ENCODE peak calls at places on chromosomes 12 and 14, in four cellular contexts. W, I, V and R are unnamed samples.

GRCh38 chr12:12072064-12072760 is 1.5 kb downstream of the BCL2L14 start:
- DNase-seq in I (no peak), V (no peak), W (no peak), R (no peak)

GRCh38 chr14:51828017-51828797 is 32.2 kb upstream of the GNG2 start:
- DNase-seq in I (peak), V (no peak), W (peak), R (peak)

GRCh38 chr12:2341871-2342270 is 289.1 kb downstream of the CACNA1C start:
- DNase-seq in I (peak), V (no peak), W (peak), R (no peak)

GRCh38 chr14:36816481-36816880 is 154.8 kb downstream of the PAX9 start:
- DNase-seq in V (no peak), I (no peak), W (no peak), R (no peak)

GRCh38 chr12:12800406-12801180 is 12.6 kb upstream of the DDX47 start:
- DNase-seq in W (peak), I (no peak), V (no peak), R (no peak)

GRCh38 chr14:64117671-64118402 is 176.3 kb downstream of the ESR2 start:
- DNase-seq in I (no peak), W (peak), V (no peak), R (no peak)

GRCh38 chr14:72472845-72473244 is 421.1 kb downstream of the DPF3 start:
- DNase-seq in W (peak), I (no peak), V (no peak), R (no peak)

GRCh38 chr14:58639842-58640484 is 2.2 kb downstream of the DACT1 start:
- DNase-seq in I (peak), V (no peak), W (peak), R (peak)

GRCh38 chr12:94649349-94650142 is 811 bp downstream of the TMCC3 start:
- DNase-seq in I (peak), V (peak), W (peak), R (peak)

GRCh38 chr14:92368001-92368400 is 45.0 kb downstream of the SLC24A4 start:
- DNase-seq in W (no peak), I (no peak), V (no peak), R (no peak)

GRCh38 chr12:55812088-55812487 is 5.4 kb downstream of the SARNP start:
- DNase-seq in I (no peak), W (no peak), V (no peak), R (no peak)

GRCh38 chr12:78559441-78559840 is 305.1 kb upstream of the SYT1 start:
- DNase-seq in V (no peak), W (peak), I (no peak), R (no peak)

GRCh38 chr12:120117961-120118709 is 1.6 kb upstream of the RAB35 start:
- DNase-seq in I (peak), V (peak), W (peak), R (peak)

GRCh38 chr14:104734991-104735779 is 11.2 kb downstream of the ADSS1 start:
- DNase-seq in W (no peak), I (no peak), V (no peak), R (no peak)

GRCh38 chr14:91996951-91997371 is 42.9 kb downstream of the TRIP11 start:
- DNase-seq in V (no peak), W (peak), I (peak), R (peak)

GRCh38 chr12:69059465-69060457 is 126.8 kb upstream of the CPM start:
- DNase-seq in W (peak), V (no peak), I (peak), R (peak)

GRCh38 chr14:58659846-58660245 is 22.1 kb downstream of the DACT1 start:
- DNase-seq in I (no peak), W (no peak), V (no peak), R (no peak)

GRCh38 chr14:22668417-22668816 is 24.3 kb upstream of the OR6J1 start:
- DNase-seq in W (peak), I (peak), V (no peak), R (no peak)

GRCh38 chr12:67562513-67563287 is 85.8 kb upstream of the DYRK2 start:
- DNase-seq in I (no peak), W (no peak), V (no peak), R (no peak)

GRCh38 chr14:85766295-85766694 is 236.4 kb downstream of the FLRT2 start:
- DNase-seq in I (no peak), W (no peak), V (no peak), R (no peak)

GRCh38 chr12:96502949-96503532 is 13.7 kb downstream of the CFAP54 start:
- DNase-seq in V (no peak), W (no peak), I (no peak), R (no peak)

GRCh38 chr12:96502477-96502876 is 13.1 kb downstream of the CFAP54 start:
- DNase-seq in W (no peak), V (no peak), I (no peak), R (peak)

GRCh38 chr12:96500686-96501085 is 11.3 kb downstream of the CFAP54 start:
- DNase-seq in V (no peak), W (peak), I (no peak), R (no peak)

GRCh38 chr12:96501139-96501741 is 11.9 kb downstream of the CFAP54 start:
- DNase-seq in V (peak), W (peak), I (peak), R (peak)

DNA sequence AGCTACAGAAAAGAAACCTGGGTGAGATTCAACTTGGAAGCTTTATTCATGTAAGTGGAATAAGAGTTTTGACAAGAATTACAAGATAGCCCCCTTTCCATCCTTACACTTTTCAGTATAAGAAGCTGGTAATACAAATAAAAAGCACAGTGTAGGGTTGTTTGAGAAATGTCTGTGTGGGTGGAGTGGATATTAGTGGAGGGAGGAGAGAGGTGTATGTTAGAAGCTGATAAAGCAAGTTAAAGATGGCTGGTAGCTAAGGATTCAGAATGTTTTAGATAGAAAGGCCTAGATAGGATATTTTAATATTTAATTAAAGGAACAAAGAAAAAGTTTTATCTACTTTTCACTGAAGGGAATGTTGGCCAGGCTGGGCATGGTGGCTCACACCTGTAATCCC is 12.5 kb downstream of the CFAP54 start:
- DNase-seq in W (no peak), I (no peak), V (no peak), R (no peak)
- H3K4me2 ChIP-seq in W (no peak), I (no peak), V (no peak), R (no peak)

GRCh38 chr14:89247457-89248122 is 169.4 kb downstream of the FOXN3 start:
- DNase-seq in I (no peak), W (no peak), V (no peak), R (no peak)
- H3K4ac ChIP-seq in I (no peak), W (no peak), V (no peak), R (no peak)

DNA sequence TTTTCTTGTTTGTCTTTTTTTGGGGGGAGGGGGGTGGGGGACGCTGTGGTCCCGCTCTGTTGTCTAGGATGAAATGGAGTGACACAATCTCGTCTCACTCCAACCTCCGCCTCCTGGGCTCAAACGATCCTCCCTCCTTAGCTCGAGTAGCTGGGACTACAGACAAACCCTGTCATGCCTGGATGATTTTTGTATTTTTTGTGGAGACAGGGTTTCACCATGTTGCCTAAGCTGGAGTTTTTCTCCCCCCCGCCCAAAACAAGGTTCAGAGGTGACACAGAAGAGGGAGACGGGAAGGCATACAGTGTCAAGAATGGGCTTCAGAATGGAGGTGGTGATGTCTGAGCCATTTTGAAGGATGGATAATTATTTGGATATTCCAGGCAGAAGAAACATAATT is 116.9 kb upstream of the ATF1 start:
- DNase-seq in W (no peak), V (no peak), I (no peak), R (no peak)
- H3K4me2 ChIP-seq in W (no peak), V (no peak), I (no peak), R (no peak)

DNA sequence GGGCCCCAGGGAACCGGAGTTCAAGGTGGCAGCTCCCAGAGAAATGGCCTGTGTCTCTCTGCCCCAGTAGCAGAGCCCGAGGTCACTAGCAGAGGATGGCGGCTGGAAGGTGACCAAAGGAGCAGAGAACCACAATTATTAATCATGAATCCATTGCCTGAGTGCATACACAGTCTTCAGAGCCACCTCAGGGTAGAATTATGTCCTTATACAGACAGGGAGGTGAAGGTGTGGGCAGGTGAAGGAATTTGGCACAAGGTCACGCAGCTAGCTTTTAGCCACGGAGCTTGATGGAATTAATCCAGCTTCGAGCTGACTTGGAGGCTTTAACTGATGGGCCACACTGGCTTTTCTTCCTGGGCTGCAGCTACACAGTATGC is 93.2 kb downstream of the LRRC74A start:
- DNase-seq in V (no peak), I (no peak), W (no peak), R (no peak)
- H3K4ac ChIP-seq in V (no peak), I (peak), W (peak), R (peak)

GRCh38 chr12:108350511-108350910 is 11.4 kb upstream of the CMKLR1 start:
- DNase-seq in V (no peak), I (no peak), W (no peak), R (no peak)
- H3K4me2 ChIP-seq in V (no peak), I (no peak), W (no peak), R (no peak)

GRCh38 chr14:96275182-96276112 is 19.4 kb downstream of the BDKRB1 start:
- DNase-seq in V (peak), W (peak), I (peak), R (peak)
- H3K4ac ChIP-seq in V (no peak), W (peak), I (peak), R (no peak)

GRCh38 chr12:48768147-48768546 is 20.7 kb downstream of the ADCY6 start:
- DNase-seq in I (no peak), W (no peak), V (no peak), R (peak)

GRCh38 chr12:48765753-48766162 is 23.1 kb downstream of the ADCY6 start:
- DNase-seq in V (no peak), W (peak), I (peak), R (no peak)

GRCh38 chr12:48767047-48767446 is 21.8 kb downstream of the ADCY6 start:
- DNase-seq in I (peak), V (no peak), W (no peak), R (no peak)

GRCh38 chr12:48768736-48769135 is 20.2 kb downstream of the ADCY6 start:
- DNase-seq in I (no peak), V (no peak), W (no peak), R (no peak)

GRCh38 chr12:48767521-48767920 is 21.4 kb downstream of the ADCY6 start:
- DNase-seq in V (no peak), I (no peak), W (no peak), R (no peak)
- H3K4me2 ChIP-seq in V (no peak), I (no peak), W (no peak), R (no peak)

GRCh38 chr12:104288635-104289258 is 14.8 kb upstream of the EID3 start:
- DNase-seq in V (peak), W (peak), I (peak), R (peak)
- H3K4ac ChIP-seq in V (no peak), W (peak), I (no peak), R (no peak)